ENCODE peak calls at places on chromosomes 12 and 14, in ten cellular contexts. D, W, A, J, P, T, S, I, R and Q are unnamed samples.

GRCh38 chr12:88844426-88844825 is 264.2 kb upstream of the KITLG start:
- DNase-seq in D (no peak), W (no peak), A (no peak), J (no peak), P (no peak), T (no peak), S (no peak), I (no peak), R (no peak), Q (no peak)

GRCh38 chr14:39755269-39755878 is 323.1 kb upstream of the FBXO33 start:
- DNase-seq in D (no peak), W (no peak), A (no peak), J (no peak), P (no peak), T (no peak), S (no peak), I (no peak), R (no peak), Q (no peak)

GRCh38 chr12:7128681-7129593 is at the start of gene RBP5:
- DNase-seq in D (no peak), W (no peak), A (no peak), J (no peak), P (no peak), T (no peak), S (no peak), I (no peak), R (no peak), Q (no peak)

GRCh38 chr14:60981626-60982455 is 796 bp downstream of the SLC38A6 start:
- DNase-seq in D (peak), W (no peak), A (peak), J (no peak), P (no peak), T (peak), S (no peak), I (no peak), R (no peak), Q (no peak)

GRCh38 chr14:69247691-69248440 is 12.1 kb upstream of the GALNT16 start:
- DNase-seq in D (peak), W (no peak), A (no peak), J (no peak), P (no peak), T (no peak), S (no peak), I (no peak), R (no peak), Q (no peak)

GRCh38 chr12:49767333-49767732 is 26.0 kb downstream of the TMBIM6 start:
- DNase-seq in D (no peak), W (no peak), A (no peak), J (no peak), P (no peak), T (no peak), S (no peak), I (no peak), R (no peak), Q (no peak)

GRCh38 chr12:53299101-53299453 is 418 bp upstream of the MYG1 start:
- DNase-seq in D (peak), W (no peak), A (no peak), J (no peak), P (peak), T (no peak), S (no peak), I (no peak), R (peak), Q (peak)

GRCh38 chr12:80230068-80230467 is 130.7 kb downstream of the OTOGL start:
- DNase-seq in D (no peak), W (no peak), A (no peak), J (no peak), P (no peak), T (no peak), S (no peak), I (peak), R (no peak), Q (no peak)

GRCh38 chr14:94681300-94682060 is 69.3 kb downstream of the SERPINA3 start:
- DNase-seq in D (peak), W (no peak), A (no peak), J (no peak), P (no peak), T (peak), S (no peak), I (no peak), R (peak), Q (no peak)

GRCh38 chr14:72961579-72962335 is 35.5 kb downstream of the DCAF4 start:
- DNase-seq in D (peak), W (no peak), A (no peak), J (no peak), P (no peak), T (no peak), S (no peak), I (no peak), R (peak), Q (no peak)

GRCh38 chr12:38625306-38625705 is 280.1 kb downstream of the CPNE8 start:
- DNase-seq in D (no peak), W (no peak), A (no peak), J (no peak), P (no peak), T (no peak), S (no peak), I (no peak), R (no peak), Q (no peak)

GRCh38 chr14:68403191-68403781 is 389.6 kb downstream of the ZFP36L1 start:
- DNase-seq in D (no peak), W (no peak), A (no peak), J (no peak), P (no peak), T (no peak), S (no peak), I (no peak), R (no peak), Q (no peak)

GRCh38 chr14:95157987-95158712 is 821 bp upstream of the DICER1 start:
- DNase-seq in D (no peak), W (no peak), A (peak), J (peak), P (no peak), T (peak), S (no peak), I (peak), R (no peak), Q (no peak)

GRCh38 chr12:12209675-12210074 is 57.2 kb downstream of the LRP6 start:
- DNase-seq in D (no peak), W (no peak), A (no peak), J (no peak), P (no peak), T (no peak), S (no peak), I (no peak), R (no peak), Q (no peak)

GRCh38 chr14:21428930-21429329 is 27.0 kb downstream of the CHD8 start:
- DNase-seq in D (no peak), W (no peak), A (peak), J (no peak), P (no peak), T (no peak), S (peak), I (no peak), R (no peak), Q (no peak)

GRCh38 chr14:65776193-65776592 is 363.7 kb downstream of the FUT8 start:
- DNase-seq in D (no peak), W (no peak), A (no peak), J (no peak), P (no peak), T (no peak), S (no peak), I (no peak), R (no peak), Q (no peak)

GRCh38 chr12:54017845-54018607 is 9.2 kb downstream of the HOXC8 start:
- DNase-seq in D (peak), W (no peak), A (peak), J (peak), P (peak), T (peak), S (peak), I (peak), R (peak), Q (peak)